ENCODE peak calls at places on chromosomes 12 and 14, in five cellular contexts. E, J, Y, W and O are unnamed samples.

GRCh38 chr14:80213602-80214001 is 2.3 kb upstream of the DIO2 start:
- DNase-seq in E (peak), J (no peak), Y (peak), W (no peak), O (peak)

GRCh38 chr14:99435327-99435726 is 45.3 kb downstream of the SETD3 start:
- DNase-seq in Y (no peak), E (no peak), W (no peak), J (no peak), O (no peak)

GRCh38 chr12:130522244-130522834 is 184.7 kb downstream of the PIWIL1 start:
- DNase-seq in W (no peak), E (no peak), J (no peak), Y (no peak), O (no peak)

GRCh38 chr12:96219700-96220206 is 25.6 kb downstream of the ELK3 start:
- DNase-seq in J (no peak), E (peak), Y (peak), W (no peak), O (no peak)

GRCh38 chr12:2179953-2180736 is 127.4 kb downstream of the CACNA1C start:
- DNase-seq in J (no peak), E (peak), W (no peak), Y (no peak), O (no peak)

GRCh38 chr12:66014818-66015217 is 115.7 kb downstream of the LLPH start:
- DNase-seq in Y (peak), J (no peak), E (no peak), W (no peak), O (no peak)

GRCh38 chr12:124939428-124940142 is 25.1 kb upstream of the UBC start:
- DNase-seq in J (peak), Y (peak), W (peak), E (peak), O (peak)

GRCh38 chr14:100658514-100658886 is 68.2 kb upstream of the DLK1 start:
- DNase-seq in Y (peak), W (no peak), E (no peak), J (peak), O (no peak)

GRCh38 chr12:85775071-85775470 is 61.1 kb downstream of the RASSF9 start:
- DNase-seq in W (no peak), E (no peak), Y (no peak), J (no peak), O (no peak)

GRCh38 chr12:91413591-91413990 is 231.0 kb upstream of the DCN start:
- DNase-seq in Y (no peak), J (no peak), W (no peak), E (peak), O (no peak)

GRCh38 chr14:20327005-20327869 is 5.8 kb downstream of the CCNB1IP1 start:
- DNase-seq in J (peak), Y (peak), E (peak), W (peak), O (peak)

GRCh38 chr12:100706029-100706428 is 88.5 kb upstream of the ANO4 start:
- DNase-seq in W (no peak), J (no peak), Y (no peak), E (peak), O (no peak)

GRCh38 chr12:105485321-105485910 is 154.9 kb downstream of the C12orf75 start:
- DNase-seq in Y (no peak), E (no peak), J (no peak), W (no peak), O (no peak)

GRCh38 chr12:117514016-117514415 is 152.6 kb upstream of the NOS1 start:
- DNase-seq in J (no peak), Y (no peak), W (no peak), E (no peak), O (peak)

GRCh38 chr12:76106631-76107030 is 22.1 kb upstream of the NAP1L1 start:
- DNase-seq in Y (no peak), J (no peak), W (no peak), E (no peak), O (no peak)

GRCh38 chr12:69435644-69436043 is 34.5 kb upstream of the FRS2 start:
- DNase-seq in E (no peak), Y (no peak), J (no peak), W (no peak), O (no peak)

GRCh38 chr12:77232045-77232444 is 166.7 kb upstream of the E2F7 start:
- DNase-seq in W (no peak), J (no peak), E (no peak), Y (no peak), O (no peak)

GRCh38 chr14:100375273-100375962 is 52.3 kb downstream of the SLC25A47 start:
- DNase-seq in E (peak), J (peak), Y (peak), W (peak), O (peak)

GRCh38 chr14:106613256-106613655 is 1086.9 kb downstream of the TMEM121 start:
- DNase-seq in E (no peak), Y (no peak), W (no peak), J (no peak), O (no peak)

GRCh38 chr14:101553931-101554330 is 7.4 kb upstream of the DIO3 start:
- DNase-seq in J (no peak), W (no peak), E (no peak), Y (no peak), O (no peak)

GRCh38 chr12:76450690-76451089 is 102.5 kb upstream of the BBS10 start:
- DNase-seq in E (peak), W (no peak), Y (no peak), J (peak), O (no peak)

GRCh38 chr12:48235796-48236333 is 32.8 kb upstream of the OR10AD1 start:
- DNase-seq in J (peak), W (no peak), Y (no peak), E (no peak), O (no peak)

GRCh38 chr14:67674480-67675218 is at the start of gene VTI1B:
- DNase-seq in W (no peak), J (peak), E (peak), Y (peak), O (peak)
- TF ChIP-seq CTCF in W (no peak), J (peak), E (no peak), Y (peak), O (peak)

DNA sequence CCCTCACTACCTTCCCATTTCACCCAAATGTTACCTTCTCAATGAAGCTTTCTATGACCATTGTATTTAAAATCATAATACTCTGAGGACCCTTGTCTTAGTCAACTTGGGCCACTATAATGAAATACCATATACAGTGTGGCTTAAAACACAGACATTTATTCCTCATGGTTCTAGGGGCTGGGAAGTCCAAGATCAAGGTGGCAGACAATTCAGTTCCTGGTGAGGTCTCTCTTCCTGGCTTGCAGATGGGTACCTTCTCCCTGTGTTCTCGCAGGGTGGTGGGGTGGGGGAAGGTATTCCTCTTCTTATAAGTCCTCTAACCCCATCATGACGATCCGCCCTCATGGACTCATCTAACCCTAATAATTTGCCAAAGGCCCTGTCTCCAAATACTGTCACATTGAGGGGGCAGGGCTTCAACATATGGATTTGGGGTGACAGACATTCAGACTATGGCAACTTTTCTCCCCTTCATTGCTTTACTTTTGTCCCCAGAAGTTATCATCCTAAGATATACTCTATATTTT is 163.7 kb upstream of the PWP1 start:
- DNase-seq in J (no peak), W (no peak), Y (no peak), E (no peak), O (no peak)
- TF ChIP-seq REST in J (no peak), W (no peak), Y (no peak), E (no peak), O (no peak)

DNA sequence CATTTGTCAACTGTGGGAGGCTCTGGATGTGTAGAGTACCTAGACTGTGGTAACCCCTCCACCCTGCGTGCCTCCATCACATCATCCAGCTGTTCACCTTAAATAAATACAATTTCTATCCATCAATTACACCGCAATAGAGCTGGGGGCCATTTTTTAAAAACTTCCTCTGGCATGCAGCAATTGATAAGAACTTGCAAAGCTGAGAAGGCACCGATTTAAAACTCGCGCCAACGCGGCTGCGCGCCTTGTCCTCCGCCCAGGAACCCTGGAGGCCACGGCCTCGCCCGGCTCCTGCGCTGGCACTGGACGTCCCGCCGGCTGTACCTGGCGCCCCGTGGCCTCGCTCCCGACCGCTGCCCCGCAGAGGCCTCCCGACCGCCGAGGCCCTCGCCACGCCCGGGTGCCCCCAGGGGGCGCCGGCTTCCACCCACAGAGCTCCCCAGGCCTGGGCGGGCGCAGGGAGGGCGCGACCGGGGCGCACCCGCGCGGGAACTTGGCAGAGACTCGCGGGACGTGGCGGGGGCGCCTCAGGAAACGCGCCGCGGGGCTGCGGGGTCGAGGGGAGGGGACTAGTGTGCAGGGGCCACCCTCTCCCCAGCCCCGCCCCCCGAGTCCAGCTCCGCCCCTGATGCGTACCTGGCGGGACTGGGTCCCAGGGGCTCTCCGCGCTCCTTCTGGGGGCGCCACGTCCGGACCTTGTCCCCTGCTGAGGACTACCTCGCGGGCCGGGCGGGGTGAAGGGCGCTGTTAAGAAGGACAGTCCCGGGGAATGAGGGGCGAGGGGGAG is 65.6 kb downstream of the TNFAIP2 start:
- DNase-seq in W (no peak), E (no peak), J (no peak), Y (no peak), O (peak)
- TF ChIP-seq EZH2 in W (no peak), E (no peak), J (no peak), Y (no peak), O (no peak)

GRCh38 chr14:25381498-25381897 is 331.6 kb upstream of the STXBP6 start:
- DNase-seq in E (no peak), J (no peak), Y (peak), W (no peak), O (peak)
- TF ChIP-seq CTCF in E (no peak), J (no peak), Y (peak), W (peak), O (peak)

GRCh38 chr12:132312516-132312915 is 16.9 kb downstream of the GALNT9 start:
- DNase-seq in Y (no peak), E (no peak), J (no peak), W (no peak), O (no peak)
- TF ChIP-seq REST in Y (no peak), E (no peak), J (no peak), W (no peak), O (no peak)

DNA sequence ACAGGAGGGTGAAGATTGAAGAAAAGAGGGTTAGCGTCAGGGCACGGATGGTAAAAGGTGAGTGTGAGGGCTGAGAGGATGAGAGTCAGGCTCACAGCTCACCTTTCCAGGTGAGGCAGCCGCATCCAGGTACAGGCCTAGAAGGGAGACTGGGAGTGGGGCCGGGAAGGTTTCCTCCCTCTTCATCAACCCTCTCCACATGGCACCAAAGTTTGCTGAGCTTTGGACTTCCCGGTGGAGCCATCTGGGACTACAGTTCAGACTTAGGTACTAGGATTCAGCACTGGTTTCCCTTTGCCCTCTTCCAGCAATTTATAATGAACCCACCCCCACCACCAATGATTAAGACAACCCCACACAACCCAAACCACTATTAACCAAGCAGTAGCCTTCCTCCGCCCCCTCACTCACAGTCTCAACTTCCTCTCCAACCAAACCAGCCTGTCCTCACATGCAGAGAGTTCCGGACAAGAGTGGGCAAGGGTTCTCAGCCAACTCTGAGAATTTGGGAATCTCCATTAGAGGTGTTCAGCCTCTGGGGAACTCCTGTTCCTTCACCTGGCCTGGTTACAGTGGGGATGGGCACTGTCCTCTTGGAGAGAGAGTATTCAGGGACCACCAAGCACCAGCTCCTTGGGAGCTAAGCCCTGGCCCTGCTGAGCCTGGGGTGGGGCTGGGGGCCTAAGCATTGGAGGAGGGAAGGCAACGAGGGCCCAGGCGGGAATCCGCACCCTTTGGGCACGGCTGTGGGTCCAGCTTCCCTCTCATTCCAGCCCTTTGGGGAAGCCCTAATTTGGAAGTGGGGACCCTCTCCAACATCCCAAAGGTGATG is 2.3 kb upstream of the HOXC4 start:
- DNase-seq in J (no peak), Y (no peak), W (no peak), E (no peak), O (no peak)
- TF ChIP-seq EZH2 in J (no peak), Y (no peak), W (no peak), E (no peak), O (peak)